ENCODE peak calls at places on chromosome 17, in ten cellular contexts. One of them, this sample, is unnamed.
A peak's percentile ranks its signal among the peaks of the same experiment; 100 is the strongest.

GRCh38 chr17:63785556-63785955 is 11.6 kb downstream of the DDX42 start:
- DNase-seq in SK-MEL-5: peak; percentile 95
- DNase-seq in iris pigment epithelial cell: peak; percentile 78
- DNase-seq in stimulated activated CD8-positive, alpha-beta memory T cell treated with anti-CD3 and anti-CD28 coated beads, Interleukin-2, amount 100 ng/mL, for 48 hours: no peak
- DNase-seq in bronchial epithelial cell: peak; percentile 85
- DNase-seq in PC-3: peak; percentile 82
- DNase-seq in T-helper 17 cell: no peak
- DNase-seq in sciatic nerve: no peak
- DNase-seq in A172: no peak
- DNase-seq in H9: no peak
- DNase-seq in this sample: no peak

GRCh38 chr17:38549285-38549684 is 56.5 kb downstream of the SRCIN1 start:
- DNase-seq in stimulated activated CD8-positive, alpha-beta memory T cell treated with anti-CD3 and anti-CD28 coated beads, Interleukin-2, amount 100 ng/mL, for 48 hours: no peak
- DNase-seq in bronchial epithelial cell: no peak
- DNase-seq in PC-3: no peak
- DNase-seq in SK-MEL-5: no peak
- DNase-seq in sciatic nerve: no peak
- DNase-seq in A172: no peak
- DNase-seq in T-helper 17 cell: no peak
- DNase-seq in H9: no peak
- DNase-seq in iris pigment epithelial cell: no peak
- DNase-seq in this sample: no peak

GRCh38 chr17:45294506-45294905 is 22.3 kb downstream of the MAP3K14 start:
- DNase-seq in iris pigment epithelial cell: peak; percentile 87
- DNase-seq in PC-3: peak; percentile 93
- DNase-seq in H9: no peak
- DNase-seq in SK-MEL-5: no peak
- DNase-seq in stimulated activated CD8-positive, alpha-beta memory T cell treated with anti-CD3 and anti-CD28 coated beads, Interleukin-2, amount 100 ng/mL, for 48 hours: no peak
- DNase-seq in T-helper 17 cell: no peak
- DNase-seq in sciatic nerve: no peak
- DNase-seq in A172: peak; percentile 88
- DNase-seq in bronchial epithelial cell: no peak
- DNase-seq in this sample: peak; percentile 70

GRCh38 chr17:50498021-50498874 is 10.0 kb upstream of the MYCBPAP start:
- DNase-seq in iris pigment epithelial cell: no peak
- DNase-seq in PC-3: peak; percentile 65
- DNase-seq in T-helper 17 cell: no peak
- DNase-seq in A172: peak; percentile 64
- DNase-seq in H9: no peak
- DNase-seq in stimulated activated CD8-positive, alpha-beta memory T cell treated with anti-CD3 and anti-CD28 coated beads, Interleukin-2, amount 100 ng/mL, for 48 hours: no peak
- DNase-seq in SK-MEL-5: no peak
- DNase-seq in bronchial epithelial cell: peak; percentile 76
- DNase-seq in sciatic nerve: no peak
- DNase-seq in this sample: peak; percentile 56

GRCh38 chr17:83155128-83156081 is 76.0 kb downstream of the METRNL start:
- DNase-seq in A172: peak; percentile 73
- DNase-seq in bronchial epithelial cell: no peak
- DNase-seq in iris pigment epithelial cell: peak; percentile 12
- DNase-seq in SK-MEL-5: peak; percentile 47
- DNase-seq in H9: peak; percentile 31
- DNase-seq in T-helper 17 cell: no peak
- DNase-seq in stimulated activated CD8-positive, alpha-beta memory T cell treated with anti-CD3 and anti-CD28 coated beads, Interleukin-2, amount 100 ng/mL, for 48 hours: peak; percentile 17
- DNase-seq in sciatic nerve: peak; percentile 68
- DNase-seq in PC-3: no peak
- DNase-seq in this sample: peak; percentile 72

GRCh38 chr17:2615882-2616281 is 22.4 kb downstream of the PAFAH1B1 start:
- DNase-seq in stimulated activated CD8-positive, alpha-beta memory T cell treated with anti-CD3 and anti-CD28 coated beads, Interleukin-2, amount 100 ng/mL, for 48 hours: no peak
- DNase-seq in PC-3: no peak
- DNase-seq in A172: no peak
- DNase-seq in bronchial epithelial cell: no peak
- DNase-seq in iris pigment epithelial cell: no peak
- DNase-seq in H9: no peak
- DNase-seq in sciatic nerve: no peak
- DNase-seq in T-helper 17 cell: no peak
- DNase-seq in SK-MEL-5: no peak
- DNase-seq in this sample: no peak

GRCh38 chr17:75896360-75897075 is at the start of gene TRIM65:
- DNase-seq in A172: peak; percentile 54
- DNase-seq in stimulated activated CD8-positive, alpha-beta memory T cell treated with anti-CD3 and anti-CD28 coated beads, Interleukin-2, amount 100 ng/mL, for 48 hours: peak; percentile 74
- DNase-seq in H9: peak; percentile 88
- DNase-seq in bronchial epithelial cell: peak; percentile 57
- DNase-seq in PC-3: peak; percentile 91
- DNase-seq in T-helper 17 cell: peak; percentile 62
- DNase-seq in iris pigment epithelial cell: peak; percentile 75
- DNase-seq in SK-MEL-5: peak; percentile 85
- DNase-seq in sciatic nerve: peak; percentile 91
- DNase-seq in this sample: peak; percentile 88

GRCh38 chr17:29664743-29665479 is 42.2 kb upstream of the CORO6 start:
- DNase-seq in T-helper 17 cell: no peak
- DNase-seq in bronchial epithelial cell: peak; percentile 95
- DNase-seq in stimulated activated CD8-positive, alpha-beta memory T cell treated with anti-CD3 and anti-CD28 coated beads, Interleukin-2, amount 100 ng/mL, for 48 hours: no peak
- DNase-seq in H9: no peak
- DNase-seq in A172: peak; percentile 89
- DNase-seq in SK-MEL-5: no peak
- DNase-seq in sciatic nerve: no peak
- DNase-seq in iris pigment epithelial cell: peak; percentile 82
- DNase-seq in PC-3: peak; percentile 80
- DNase-seq in this sample: no peak

GRCh38 chr17:62644487-62645173 is 17.2 kb downstream of the MRC2 start:
- DNase-seq in stimulated activated CD8-positive, alpha-beta memory T cell treated with anti-CD3 and anti-CD28 coated beads, Interleukin-2, amount 100 ng/mL, for 48 hours: no peak
- DNase-seq in H9: peak; percentile 91
- DNase-seq in bronchial epithelial cell: no peak
- DNase-seq in SK-MEL-5: no peak
- DNase-seq in T-helper 17 cell: no peak
- DNase-seq in A172: no peak
- DNase-seq in iris pigment epithelial cell: no peak
- DNase-seq in PC-3: no peak
- DNase-seq in sciatic nerve: no peak
- DNase-seq in this sample: no peak

GRCh38 chr17:21352221-21352980 is 23.8 kb upstream of the KCNJ12 start:
- DNase-seq in SK-MEL-5: no peak
- DNase-seq in PC-3: no peak
- DNase-seq in stimulated activated CD8-positive, alpha-beta memory T cell treated with anti-CD3 and anti-CD28 coated beads, Interleukin-2, amount 100 ng/mL, for 48 hours: no peak
- DNase-seq in iris pigment epithelial cell: no peak
- DNase-seq in T-helper 17 cell: no peak
- DNase-seq in H9: no peak
- DNase-seq in sciatic nerve: peak; percentile 43
- DNase-seq in A172: no peak
- DNase-seq in bronchial epithelial cell: no peak
- DNase-seq in this sample: peak; percentile 66

GRCh38 chr17:7501729-7502128 is 17.6 kb downstream of the POLR2A start:
- DNase-seq in H9: no peak
- DNase-seq in SK-MEL-5: no peak
- DNase-seq in iris pigment epithelial cell: no peak
- DNase-seq in stimulated activated CD8-positive, alpha-beta memory T cell treated with anti-CD3 and anti-CD28 coated beads, Interleukin-2, amount 100 ng/mL, for 48 hours: no peak
- DNase-seq in T-helper 17 cell: no peak
- DNase-seq in bronchial epithelial cell: no peak
- DNase-seq in sciatic nerve: no peak
- DNase-seq in PC-3: no peak
- DNase-seq in A172: no peak
- DNase-seq in this sample: no peak